ENCODE peak calls at places on chromosomes 16 and 17, in seven cellular contexts. S is GF-D8; I is uterus; R is amniotic stem cell; N is effector CD4-positive, alpha-beta T cell; Y is NCI-H774; Z is PC-3. K is an unnamed sample.

GRCh38 chr17:10792156-10792555 is 11.7 kb downstream of the TMEM238L start:
- DNase-seq in Y (no peak), I (no peak), S (peak; percentile 17), R (no peak), N (no peak), Z (no peak), K (peak; percentile 48)

GRCh38 chr17:66240630-66241029 is 11.4 kb upstream of the APOH start:
- DNase-seq in S (no peak), Y (no peak), I (no peak), N (no peak), Z (peak; percentile 86), R (no peak), K (peak; percentile 17)

GRCh38 chr17:69596141-69596540 is 181.6 kb downstream of the MAP2K6 start:
- DNase-seq in S (no peak), Z (no peak), I (no peak), R (no peak), N (no peak), Y (no peak), K (no peak)

GRCh38 chr17:73678999-73679398 is 34.8 kb upstream of the SDK2 start:
- DNase-seq in S (no peak), Z (no peak), I (no peak), Y (no peak), N (no peak), R (no peak), K (no peak)

GRCh38 chr16:78763821-78764440 is 664.5 kb downstream of the WWOX start:
- DNase-seq in R (no peak), S (no peak), N (no peak), I (no peak), Y (no peak), Z (no peak), K (no peak)

GRCh38 chr17:32627233-32628008 is 140.6 kb downstream of the CDK5R1 start:
- DNase-seq in R (no peak), N (no peak), S (no peak), I (no peak), Z (peak; percentile 7), Y (peak; percentile 98), K (peak; percentile 24)

GRCh38 chr16:2992383-2993081 is 12.3 kb upstream of the PKMYT1 start:
- DNase-seq in Y (no peak), I (no peak), N (no peak), Z (peak; percentile 82), S (no peak), R (no peak), K (peak; percentile 77)

GRCh38 chr16:88527186-88527936 is 42.8 kb upstream of the ZC3H18 start:
- DNase-seq in I (peak; percentile 77), Z (peak; percentile 21), N (peak; percentile 46), Y (no peak), R (no peak), S (no peak), K (peak; percentile 48)

GRCh38 chr17:83014297-83014696 is 65.1 kb upstream of the METRNL start:
- DNase-seq in Y (no peak), R (no peak), I (no peak), N (no peak), Z (no peak), S (no peak), K (no peak)

GRCh38 chr16:89610108-89610453 is 3.4 kb upstream of the DPEP1 start:
- DNase-seq in S (no peak), N (no peak), R (no peak), Z (no peak), Y (no peak), I (no peak), K (no peak)

GRCh38 chr16:16158741-16159374 is 64.4 kb downstream of the ABCC6 start:
- DNase-seq in I (no peak), S (no peak), N (no peak), R (no peak), Z (peak; percentile 9), Y (no peak), K (no peak)

K was measured in epithelial cell of esophagus.